ENCODE peak calls at places on chromosomes 13 and 19, in six cellular contexts. Y is H1, Z is SK-N-SH, J is HepG2, W is GM12892, E is K562. B is an unnamed sample.

GRCh38 chr19:7199613-7200533 is 94.3 kb downstream of the INSR start:
- DNase-seq in Y (no peak), Z (no peak), J (peak), W (no peak), E (no peak), B (no peak)

GRCh38 chr19:5563008-5563431 is 4.7 kb downstream of the TINCR start:
- DNase-seq in Y (no peak), Z (peak), J (no peak), W (no peak), E (no peak), B (no peak)

GRCh38 chr13:75566658-75567057 is 17.1 kb downstream of the UCHL3 start:
- DNase-seq in Y (no peak), Z (peak), J (peak), W (no peak), E (no peak), B (no peak)

GRCh38 chr19:10782795-10783194 is 53.2 kb downstream of the TMED1 start:
- DNase-seq in Y (no peak), Z (no peak), J (no peak), W (no peak), E (no peak), B (no peak)

GRCh38 chr13:90835826-90836225 is 511.7 kb upstream of the MIR17HG start:
- DNase-seq in Y (no peak), Z (no peak), J (no peak), W (no peak), E (no peak), B (no peak)

GRCh38 chr13:72960541-72960940 is 98.3 kb upstream of the KLF5 start:
- DNase-seq in Y (no peak), Z (no peak), J (peak), W (no peak), E (no peak), B (no peak)

GRCh38 chr13:19818223-19818842 is 35.6 kb upstream of the PSPC1 start:
- DNase-seq in Y (peak), Z (peak), J (peak), W (no peak), E (peak), B (no peak)

GRCh38 chr13:44470623-44471562 is 97.3 kb downstream of the SERP2 start:
- DNase-seq in Y (no peak), Z (no peak), J (peak), W (no peak), E (peak), B (no peak)

GRCh38 chr13:105798541-105798940 is 736.9 kb downstream of the EFNB2 start:
- DNase-seq in Y (no peak), Z (no peak), J (no peak), W (no peak), E (no peak), B (no peak)

GRCh38 chr19:6790194-6791128 is 18.0 kb downstream of the VAV1 start:
- DNase-seq in Y (no peak), Z (no peak), J (no peak), W (no peak), E (no peak), B (no peak)

GRCh38 chr13:110012102-110012739 is 225.8 kb upstream of the IRS2 start:
- DNase-seq in Y (no peak), Z (no peak), J (peak), W (no peak), E (no peak), B (no peak)

GRCh38 chr19:57850553-57851017 is 926 bp downstream of the ZNF587 start:
- DNase-seq in Y (no peak), Z (peak), J (peak), W (no peak), E (peak), B (no peak)

GRCh38 chr19:16073988-16074387 is 2.3 kb upstream of the TPM4 start:
- DNase-seq in Y (no peak), Z (no peak), J (no peak), W (no peak), E (no peak), B (no peak)

GRCh38 chr13:101785858-101786257 is 333.4 kb downstream of the ITGBL1 start:
- DNase-seq in Y (peak), Z (peak), J (peak), W (no peak), E (no peak), B (no peak)

GRCh38 chr19:3238066-3238561 is 13.7 kb downstream of the CELF5 start:
- DNase-seq in Y (no peak), Z (no peak), J (no peak), W (no peak), E (no peak), B (no peak)

GRCh38 chr13:99085139-99085845 is 107.4 kb upstream of the DOCK9 start:
- DNase-seq in Y (no peak), Z (no peak), J (no peak), W (no peak), E (peak), B (no peak)

GRCh38 chr13:111904701-111905608 is 162.0 kb upstream of the SOX1 start:
- DNase-seq in Y (no peak), Z (no peak), J (no peak), W (no peak), E (peak), B (no peak)

GRCh38 chr13:29503041-29503837 is 92.2 kb downstream of the SLC7A1 start:
- DNase-seq in Y (peak), Z (peak), J (no peak), W (no peak), E (peak), B (no peak)

GRCh38 chr19:55447421-55448174 is 4.5 kb upstream of the SHISA7 start:
- DNase-seq in Y (no peak), Z (peak), J (no peak), W (no peak), E (no peak), B (no peak)

GRCh38 chr19:3644351-3645066 is 17.9 kb upstream of the CACTIN start:
- DNase-seq in Y (no peak), Z (no peak), J (no peak), W (no peak), E (no peak), B (no peak)

DNA sequence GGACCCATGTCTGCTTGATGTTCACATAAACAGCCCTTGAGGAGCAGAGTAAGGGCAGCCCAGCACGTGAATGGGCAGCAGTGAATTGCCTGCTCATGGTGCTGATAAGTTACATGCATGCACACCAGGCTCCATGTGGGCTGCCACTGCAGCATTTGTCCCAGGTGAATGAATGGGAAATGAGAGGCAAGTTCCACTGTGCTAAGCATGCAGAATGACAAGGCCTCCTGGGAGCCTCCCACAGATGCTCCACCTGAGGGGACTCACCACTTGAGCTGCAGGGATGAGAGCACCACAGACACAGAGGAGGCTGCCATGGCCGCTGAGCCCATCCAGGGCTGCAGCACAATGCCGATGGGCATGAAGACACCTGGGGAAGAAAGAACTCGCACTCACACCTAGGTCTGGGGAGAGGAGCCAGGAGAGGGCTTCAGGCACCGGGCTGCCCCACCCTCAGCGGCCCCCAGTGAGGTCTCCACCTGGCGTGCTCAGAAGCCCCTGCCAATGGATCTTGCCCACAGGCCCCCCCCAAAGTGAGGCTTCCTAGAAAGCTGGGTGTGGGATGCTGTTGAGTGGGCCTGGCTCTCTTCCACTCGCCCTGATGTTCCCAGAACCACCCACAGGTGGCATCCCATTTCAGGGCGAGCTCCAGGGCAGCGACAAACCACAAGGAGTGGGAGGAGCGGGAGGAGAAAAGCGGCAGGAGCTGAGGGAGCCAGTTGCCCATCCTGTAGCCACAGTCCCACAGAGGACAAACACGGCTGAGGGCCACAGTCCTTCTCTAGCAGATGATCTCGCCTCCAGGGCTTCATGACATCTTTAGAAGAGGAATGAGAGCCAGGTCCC is 73.8 kb downstream of the CCDC70 start:
- DNase-seq in Y (no peak), Z (peak), J (no peak), W (no peak), E (peak), B (no peak)
- TF ChIP-seq TAF1 in Y (no peak), Z (no peak), J (no peak), W (no peak), E (no peak), B (no peak)

GRCh38 chr13:41455725-41456419 is 1.5 kb upstream of the RGCC start:
- DNase-seq in Y (no peak), Z (no peak), J (no peak), W (no peak), E (no peak), B (no peak)
- TF ChIP-seq TAF1 in Y (no peak), Z (no peak), J (no peak), W (no peak), E (no peak), B (no peak)

GRCh38 chr19:41740415-41741243 is 14.7 kb upstream of the CEACAM6 start:
- DNase-seq in Y (no peak), Z (no peak), J (no peak), W (no peak), E (no peak), B (no peak)
- TF ChIP-seq TAF1 in Y (no peak), Z (no peak), J (no peak), W (no peak), E (no peak), B (no peak)

DNA sequence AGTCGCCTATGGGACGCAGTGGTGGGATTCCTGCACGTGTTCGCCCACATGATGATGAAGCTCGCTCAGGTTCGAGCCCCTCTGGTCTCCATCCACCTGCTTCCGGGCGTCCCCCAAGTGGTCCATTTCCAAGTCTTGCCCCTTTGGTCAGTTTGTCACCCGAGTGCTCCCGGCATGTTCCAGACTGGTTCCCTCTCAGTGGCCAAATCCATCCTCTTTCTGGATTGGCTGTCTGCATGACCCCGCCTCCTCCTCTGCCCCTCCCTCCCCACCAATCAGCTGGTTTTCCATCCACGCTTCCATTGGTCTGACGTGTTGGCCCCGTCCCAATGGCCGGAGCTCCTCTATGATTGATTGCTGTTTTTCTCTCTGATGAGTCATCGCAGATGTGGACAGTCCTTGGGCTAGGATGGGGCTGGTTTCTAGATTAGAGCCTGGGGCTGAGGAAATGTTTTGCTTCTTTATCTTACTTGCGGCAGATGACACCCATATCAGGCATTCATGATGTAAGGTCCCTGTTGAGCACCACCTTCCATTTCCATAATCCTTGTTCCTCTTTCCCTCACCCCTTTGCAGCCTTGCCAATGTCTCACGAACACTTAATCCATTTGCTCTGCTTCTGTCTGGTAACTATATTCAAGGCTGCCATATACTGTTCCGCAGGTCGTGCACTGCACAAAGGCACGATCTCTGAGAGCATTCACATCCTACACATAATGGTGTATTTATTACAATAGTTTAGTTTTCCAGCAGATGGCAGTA is 73.8 kb downstream of the MAP4K1 start:
- DNase-seq in Y (no peak), Z (peak), J (peak), W (no peak), E (peak), B (peak)
- TF ChIP-seq TAF1 in Y (no peak), Z (no peak), J (peak), W (no peak), E (peak), B (no peak)

DNA sequence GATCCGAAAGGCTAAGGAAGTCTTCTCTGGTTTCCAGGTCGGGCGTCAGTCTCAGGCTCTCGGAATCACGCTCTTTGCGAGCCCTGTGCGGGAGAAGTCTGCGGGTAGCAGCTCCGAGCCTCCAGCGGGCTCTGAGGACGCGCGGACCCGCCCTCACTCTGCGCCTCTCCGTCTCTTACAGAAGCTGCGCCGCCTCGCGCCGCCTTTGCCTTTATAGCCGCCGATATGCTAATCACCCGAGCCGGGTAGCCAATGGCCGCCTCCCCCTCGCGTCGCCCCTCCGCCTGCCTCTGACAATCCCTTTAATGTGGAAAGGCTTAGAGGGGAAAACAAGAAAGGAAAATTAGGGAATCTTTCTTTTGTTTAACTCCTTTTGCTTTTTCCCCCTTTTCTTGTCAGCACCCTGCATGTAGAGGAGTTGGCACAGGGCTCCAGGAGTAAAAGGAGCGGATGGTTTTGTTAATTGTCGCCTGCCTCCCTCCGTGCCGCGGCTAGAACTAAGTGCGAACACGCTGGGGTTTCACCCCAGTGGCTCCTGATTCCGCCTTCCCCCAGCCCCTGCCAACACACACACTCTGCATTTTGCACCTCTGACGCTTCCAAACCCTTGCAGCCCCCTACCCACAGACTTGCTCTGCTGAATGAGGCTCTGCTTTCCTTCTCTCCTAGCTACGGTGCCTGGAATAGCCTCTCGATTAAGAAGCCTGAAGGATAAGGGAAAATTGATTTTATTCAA is at the start of gene PCDH8:
- DNase-seq in Y (no peak), Z (peak), J (no peak), W (no peak), E (no peak), B (no peak)
- TF ChIP-seq TAF1 in Y (peak), Z (no peak), J (no peak), W (no peak), E (no peak), B (no peak)

GRCh38 chr19:46704379-46705076 is 12.4 kb downstream of the PRKD2 start:
- DNase-seq in Y (no peak), Z (peak), J (peak), W (peak), E (peak), B (peak)
- TF ChIP-seq TAF1 in Y (no peak), Z (no peak), J (no peak), W (no peak), E (no peak), B (no peak)

B was measured in GM12891.